ENCODE peak calls at places on chromosomes 11 and 22, in seven cellular contexts. One of them, this sample, is unnamed.

GRCh38 chr11:111908639-111909305 is 2.8 kb downstream of the CRYAB start:
- DNase-seq in GM12878: no peak
- DNase-seq in SK-N-SH: no peak
- DNase-seq in HepG2: no peak
- DNase-seq in H1: no peak
- DNase-seq in GM12891: no peak
- DNase-seq in K562: no peak
- DNase-seq in this sample: no peak

GRCh38 chr22:22663861-22664800 is 19.7 kb downstream of the GGTLC2 start:
- DNase-seq in GM12891: no peak
- DNase-seq in H1: no peak
- DNase-seq in GM12878: no peak
- DNase-seq in HepG2: no peak
- DNase-seq in K562: no peak
- DNase-seq in SK-N-SH: no peak
- DNase-seq in this sample: no peak

GRCh38 chr22:36737776-36738175 is 34.2 kb upstream of the CACNG2 start:
- DNase-seq in K562: no peak
- DNase-seq in GM12878: no peak
- DNase-seq in SK-N-SH: no peak
- DNase-seq in GM12891: no peak
- DNase-seq in H1: no peak
- DNase-seq in HepG2: no peak
- DNase-seq in this sample: no peak

GRCh38 chr11:19344661-19345518 is 104.1 kb upstream of the E2F8 start:
- DNase-seq in HepG2: no peak
- DNase-seq in SK-N-SH: peak; percentile 92
- DNase-seq in K562: no peak
- DNase-seq in GM12878: no peak
- DNase-seq in H1: peak; percentile 84
- DNase-seq in GM12891: peak; percentile 66
- DNase-seq in this sample: peak; percentile 48

GRCh38 chr11:70921804-70922203 is 330.6 kb downstream of the SHANK2 start:
- DNase-seq in SK-N-SH: no peak
- DNase-seq in K562: no peak
- DNase-seq in GM12891: no peak
- DNase-seq in H1: no peak
- DNase-seq in GM12878: no peak
- DNase-seq in HepG2: no peak
- DNase-seq in this sample: no peak

GRCh38 chr11:119169272-119169719 is 771 bp downstream of the NLRX1 start:
- DNase-seq in GM12891: peak; percentile 52
- DNase-seq in GM12878: no peak
- DNase-seq in K562: no peak
- DNase-seq in HepG2: peak; percentile 37
- DNase-seq in H1: peak; percentile 79
- DNase-seq in SK-N-SH: no peak
- DNase-seq in this sample: peak; percentile 61

GRCh38 chr11:12410006-12410728 is 32.8 kb downstream of the PARVA start:
- DNase-seq in GM12891: no peak
- DNase-seq in SK-N-SH: peak; percentile 30
- DNase-seq in K562: no peak
- DNase-seq in HepG2: no peak
- DNase-seq in GM12878: no peak
- DNase-seq in H1: peak; percentile 58
- DNase-seq in this sample: no peak

GRCh38 chr11:117597083-117597482 is 199.9 kb downstream of the DSCAML1 start:
- DNase-seq in HepG2: peak; percentile 21
- DNase-seq in GM12878: no peak
- DNase-seq in H1: peak; percentile 85
- DNase-seq in K562: peak; percentile 41
- DNase-seq in GM12891: peak; percentile 43
- DNase-seq in SK-N-SH: no peak
- DNase-seq in this sample: no peak

GRCh38 chr11:12330491-12331231 is 46.7 kb upstream of the PARVA start:
- DNase-seq in K562: no peak
- DNase-seq in HepG2: no peak
- DNase-seq in H1: no peak
- DNase-seq in SK-N-SH: no peak
- DNase-seq in GM12891: no peak
- DNase-seq in GM12878: no peak
- DNase-seq in this sample: no peak

GRCh38 chr11:2904153-2905052 is 18.8 kb upstream of the CDKN1C start:
- DNase-seq in GM12878: no peak
- DNase-seq in HepG2: no peak
- DNase-seq in SK-N-SH: no peak
- DNase-seq in H1: no peak
- DNase-seq in K562: no peak
- DNase-seq in GM12891: no peak
- DNase-seq in this sample: no peak

GRCh38 chr11:67648140-67648795 is 2.3 kb downstream of the ACY3 start:
- DNase-seq in H1: peak; percentile 64
- DNase-seq in GM12878: no peak
- DNase-seq in K562: peak; percentile 44
- DNase-seq in SK-N-SH: no peak
- DNase-seq in GM12891: peak; percentile 78
- DNase-seq in HepG2: peak; percentile 56
- DNase-seq in this sample: peak; percentile 78

GRCh38 chr11:30433831-30434230 is 110.9 kb downstream of the ARL14EP start:
- DNase-seq in SK-N-SH: no peak
- DNase-seq in H1: no peak
- DNase-seq in K562: no peak
- DNase-seq in HepG2: no peak
- DNase-seq in GM12878: no peak
- DNase-seq in GM12891: no peak
- DNase-seq in this sample: no peak

GRCh38 chr11:11620966-11621880 is 582 bp downstream of the GALNT18 start:
- DNase-seq in HepG2: no peak
- DNase-seq in GM12891: peak; percentile 14
- DNase-seq in GM12878: no peak
- DNase-seq in SK-N-SH: peak; percentile 59
- DNase-seq in K562: peak; percentile 12
- DNase-seq in H1: no peak
- DNase-seq in this sample: peak; percentile 27

GRCh38 chr22:39181778-39182177 is 29.3 kb upstream of the CBX7 start:
- DNase-seq in K562: no peak
- DNase-seq in HepG2: no peak
- DNase-seq in GM12878: no peak
- DNase-seq in SK-N-SH: no peak
- DNase-seq in GM12891: no peak
- DNase-seq in H1: no peak
- DNase-seq in this sample: no peak

GRCh38 chr11:20387262-20388095 is at the start of gene PRMT3:
- DNase-seq in GM12891: peak; percentile 86
- DNase-seq in H1: peak; percentile 98
- DNase-seq in HepG2: peak; percentile 88
- DNase-seq in SK-N-SH: peak; percentile 97
- DNase-seq in GM12878: peak; percentile 84
- DNase-seq in K562: peak; percentile 94
- DNase-seq in this sample: peak; percentile 86

GRCh38 chr11:3942956-3943497 is 87.6 kb downstream of the STIM1 start:
- DNase-seq in K562: no peak
- DNase-seq in GM12878: no peak
- DNase-seq in GM12891: no peak
- DNase-seq in SK-N-SH: no peak
- DNase-seq in H1: no peak
- DNase-seq in HepG2: peak; percentile 38
- DNase-seq in this sample: no peak

GRCh38 chr11:63243533-63243932 is at the start of gene SLC22A25:
- DNase-seq in GM12891: no peak
- DNase-seq in SK-N-SH: no peak
- DNase-seq in K562: no peak
- DNase-seq in H1: no peak
- DNase-seq in GM12878: no peak
- DNase-seq in HepG2: no peak
- DNase-seq in this sample: no peak

GRCh38 chr11:119832536-119832935 is 103.5 kb upstream of the NECTIN1 start:
- DNase-seq in SK-N-SH: peak; percentile 86
- DNase-seq in GM12891: no peak
- DNase-seq in HepG2: peak; percentile 11
- DNase-seq in GM12878: no peak
- DNase-seq in K562: no peak
- DNase-seq in H1: no peak
- DNase-seq in this sample: no peak

GRCh38 chr22:36144886-36145541 is 15.5 kb downstream of the APOL3 start:
- DNase-seq in GM12891: no peak
- DNase-seq in SK-N-SH: peak; percentile 57
- DNase-seq in K562: no peak
- DNase-seq in HepG2: peak; percentile 47
- DNase-seq in GM12878: no peak
- DNase-seq in H1: peak; percentile 73
- DNase-seq in this sample: no peak

GRCh38 chr11:125036933-125037332 is 26.2 kb upstream of the SLC37A2 start:
- DNase-seq in SK-N-SH: no peak
- DNase-seq in HepG2: no peak
- DNase-seq in GM12878: no peak
- DNase-seq in K562: no peak
- DNase-seq in H1: no peak
- DNase-seq in GM12891: no peak
- DNase-seq in this sample: no peak

GRCh38 chr11:45815747-45816146 is 10.8 kb downstream of the SLC35C1 start:
- DNase-seq in SK-N-SH: peak; percentile 32
- DNase-seq in GM12891: no peak
- DNase-seq in GM12878: no peak
- DNase-seq in K562: peak; percentile 56
- DNase-seq in HepG2: no peak
- DNase-seq in H1: no peak
- DNase-seq in this sample: no peak

GRCh38 chr11:19389787-19390303 is 149.1 kb upstream of the E2F8 start:
- DNase-seq in H1: no peak
- DNase-seq in SK-N-SH: no peak
- DNase-seq in GM12878: no peak
- DNase-seq in K562: no peak
- DNase-seq in GM12891: no peak
- DNase-seq in HepG2: peak; percentile 27
- DNase-seq in this sample: no peak

GRCh38 chr11:10108901-10109665 is 184.9 kb downstream of the SBF2 start:
- DNase-seq in K562: no peak
- DNase-seq in SK-N-SH: no peak
- DNase-seq in HepG2: no peak
- DNase-seq in H1: no peak
- DNase-seq in GM12878: no peak
- DNase-seq in GM12891: no peak
- DNase-seq in this sample: no peak

GRCh38 chr11:80194625-80195024 is 753.8 kb upstream of the TENM4 start:
- DNase-seq in K562: no peak
- DNase-seq in GM12891: no peak
- DNase-seq in HepG2: no peak
- DNase-seq in GM12878: no peak
- DNase-seq in SK-N-SH: no peak
- DNase-seq in H1: no peak
- DNase-seq in this sample: no peak

DNA sequence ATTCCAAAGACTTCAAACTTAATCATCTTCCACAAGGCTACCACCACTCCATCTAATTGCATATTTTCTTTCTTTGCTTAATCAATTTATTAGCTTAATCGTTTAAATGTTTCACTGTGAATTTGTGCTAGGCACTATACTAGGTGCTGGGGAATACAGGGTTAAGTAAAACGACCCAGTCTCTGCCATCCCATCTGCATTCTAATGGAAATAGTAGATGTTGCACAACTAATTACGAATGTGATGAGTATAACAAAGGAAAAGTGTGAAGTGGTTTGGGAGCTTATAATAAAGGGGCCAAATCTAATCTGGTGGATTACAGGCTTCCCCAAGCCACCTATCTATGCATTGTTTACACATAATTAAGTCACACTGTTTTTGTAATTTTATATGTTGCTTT is 147.1 kb downstream of the FAM181B start:
- DNase-seq in H1: no peak
- DNase-seq in HepG2: no peak
- DNase-seq in GM12891: no peak
- DNase-seq in K562: no peak
- DNase-seq in SK-N-SH: no peak
- DNase-seq in GM12878: no peak
- DNase-seq in this sample: no peak
- TF ChIP-seq POLR2AphosphoS5 in H1: no peak
- TF ChIP-seq POLR2AphosphoS5 in HepG2: no peak
- TF ChIP-seq POLR2AphosphoS5 in GM12891: no peak
- TF ChIP-seq POLR2AphosphoS5 in K562: no peak
- TF ChIP-seq POLR2AphosphoS5 in SK-N-SH: no peak
- TF ChIP-seq POLR2AphosphoS5 in GM12878: no peak
- TF ChIP-seq POLR2AphosphoS5 in this sample: no peak

GRCh38 chr22:41557401-41558240 is 3.2 kb upstream of the CSDC2 start:
- DNase-seq in GM12891: no peak
- DNase-seq in GM12878: no peak
- DNase-seq in HepG2: peak; percentile 70
- DNase-seq in SK-N-SH: no peak
- DNase-seq in K562: peak; percentile 53
- DNase-seq in H1: peak; percentile 58
- DNase-seq in this sample: no peak
- TF ChIP-seq TAF1 in GM12891: no peak
- TF ChIP-seq TAF1 in GM12878: no peak
- TF ChIP-seq TAF1 in HepG2: no peak
- TF ChIP-seq TAF1 in SK-N-SH: no peak
- TF ChIP-seq TAF1 in K562: no peak
- TF ChIP-seq TAF1 in H1: no peak
- TF ChIP-seq TAF1 in this sample: no peak

GRCh38 chr22:50308986-50309600 is 1.6 kb upstream of the PLXNB2 start:
- DNase-seq in SK-N-SH: no peak
- DNase-seq in GM12891: no peak
- DNase-seq in H1: no peak
- DNase-seq in GM12878: no peak
- DNase-seq in K562: no peak
- DNase-seq in HepG2: no peak
- DNase-seq in this sample: no peak

GRCh38 chr22:50307891-50308596 is 598 bp upstream of the PLXNB2 start:
- DNase-seq in SK-N-SH: no peak
- DNase-seq in H1: no peak
- DNase-seq in HepG2: no peak
- DNase-seq in GM12878: no peak
- DNase-seq in K562: no peak
- DNase-seq in GM12891: no peak
- DNase-seq in this sample: no peak

GRCh38 chr22:50306753-50307749 is at the start of gene PLXNB2:
- DNase-seq in GM12878: no peak
- DNase-seq in K562: peak; percentile 80
- DNase-seq in H1: peak; percentile 78
- DNase-seq in GM12891: peak; percentile 84
- DNase-seq in SK-N-SH: peak; percentile 96
- DNase-seq in HepG2: peak; percentile 68
- DNase-seq in this sample: peak; percentile 86

GRCh38 chr22:50309601-50309991 is 2.1 kb upstream of the PLXNB2 start:
- DNase-seq in HepG2: no peak
- DNase-seq in GM12878: no peak
- DNase-seq in K562: no peak
- DNase-seq in SK-N-SH: no peak
- DNase-seq in H1: no peak
- DNase-seq in GM12891: no peak
- DNase-seq in this sample: no peak

GRCh38 chr22:50308597-50308935 is 1.1 kb upstream of the PLXNB2 start:
- DNase-seq in GM12891: no peak
- DNase-seq in GM12878: no peak
- DNase-seq in HepG2: peak; percentile 59
- DNase-seq in K562: peak; percentile 56
- DNase-seq in H1: no peak
- DNase-seq in SK-N-SH: no peak
- DNase-seq in this sample: no peak
- TF ChIP-seq POLR2AphosphoS5 in GM12891: no peak
- TF ChIP-seq POLR2AphosphoS5 in GM12878: no peak
- TF ChIP-seq POLR2AphosphoS5 in HepG2: peak; percentile 24
- TF ChIP-seq POLR2AphosphoS5 in K562: no peak
- TF ChIP-seq POLR2AphosphoS5 in H1: no peak
- TF ChIP-seq POLR2AphosphoS5 in SK-N-SH: no peak
- TF ChIP-seq POLR2AphosphoS5 in this sample: peak; percentile 25

GRCh38 chr11:28146123-28146751 is 38.0 kb downstream of the METTL15 start:
- DNase-seq in GM12878: no peak
- DNase-seq in H1: no peak
- DNase-seq in HepG2: peak; percentile 59
- DNase-seq in SK-N-SH: no peak
- DNase-seq in GM12891: no peak
- DNase-seq in K562: no peak
- DNase-seq in this sample: no peak
- TF ChIP-seq TAF1 in GM12878: no peak
- TF ChIP-seq TAF1 in H1: no peak
- TF ChIP-seq TAF1 in HepG2: no peak
- TF ChIP-seq TAF1 in SK-N-SH: no peak
- TF ChIP-seq TAF1 in GM12891: no peak
- TF ChIP-seq TAF1 in K562: no peak
- TF ChIP-seq TAF1 in this sample: no peak

This sample was measured in GM12892.